ENCODE peak calls at places on chromosomes 4 and X, in six cellular contexts. B is choroid plexus epithelial cell; R is CD8-positive, alpha-beta memory T cell; Y is fibroblast of the aortic adventitia; I is posterior cingulate gyrus; V is cerebellar cortex. X is an unnamed sample.

GRCh38 chr4:156962551-156962974 is 9.0 kb downstream of the PDGFC start:
- DNase-seq in B (peak), R (no peak), Y (peak), I (no peak), V (no peak), X (no peak)

GRCh38 chr4:30912098-30912719 is 192.0 kb downstream of the PCDH7 start:
- DNase-seq in B (peak), R (no peak), Y (peak), I (no peak), V (no peak), X (no peak)

GRCh38 chrX:119118780-119119395 is 8.7 kb downstream of the KIAA1210 start:
- DNase-seq in B (peak), R (peak), Y (peak), I (no peak), V (peak), X (peak)

GRCh38 chr4:153792893-153793227 is 4.0 kb upstream of the SFRP2 start:
- DNase-seq in B (no peak), R (no peak), Y (no peak), I (no peak), V (no peak), X (no peak)

GRCh38 chrX:129808829-129809745 is 29.3 kb downstream of the SASH3 start:
- DNase-seq in B (peak), R (no peak), Y (peak), I (no peak), V (no peak), X (no peak)

GRCh38 chr4:40316333-40316781 is 18.8 kb upstream of the CHRNA9 start:
- DNase-seq in B (peak), R (peak), Y (peak), I (no peak), V (no peak), X (no peak)

GRCh38 chr4:19693949-19694597 is 557.6 kb upstream of the SLIT2 start:
- DNase-seq in B (peak), R (no peak), Y (peak), I (no peak), V (no peak), X (no peak)

GRCh38 chrX:30659421-30659820 is 6.2 kb downstream of the GK start:
- DNase-seq in B (peak), R (no peak), Y (peak), I (no peak), V (no peak), X (no peak)

GRCh38 chr4:168522371-168522770 is 25.5 kb downstream of the PALLD start:
- DNase-seq in B (no peak), R (no peak), Y (no peak), I (no peak), V (no peak), X (no peak)

GRCh38 chrX:155216940-155217450 is 735 bp downstream of the VBP1 start:
- DNase-seq in B (peak), R (no peak), Y (peak), I (no peak), V (no peak), X (peak)